ENCODE peak calls at places on chromosomes 6 and 20, in five cellular contexts. One of them, this sample, is unnamed.

GRCh38 chr20:57448764-57449354 is 57.7 kb downstream of the RBM38 start:
- DNase-seq in uterus: no peak
- DNase-seq in NCI-H446 treated with DMSO at 0.1 percent for 48 hours: no peak
- DNase-seq in breast epithelium: no peak
- DNase-seq in stimulated activated CD8-positive, alpha-beta memory T cell treated with anti-CD3 and anti-CD28 coated beads, Interleukin-7, amount 100 ng/mL, for 1 hour: no peak
- DNase-seq in this sample: no peak

GRCh38 chr6:11814819-11815218 is 36.2 kb upstream of the ADTRP start:
- DNase-seq in stimulated activated CD8-positive, alpha-beta memory T cell treated with anti-CD3 and anti-CD28 coated beads, Interleukin-7, amount 100 ng/mL, for 1 hour: no peak
- DNase-seq in uterus: no peak
- DNase-seq in breast epithelium: no peak
- DNase-seq in NCI-H446 treated with DMSO at 0.1 percent for 48 hours: no peak
- DNase-seq in this sample: no peak

GRCh38 chr6:96394727-96395126 is 126.9 kb upstream of the UFL1 start:
- DNase-seq in NCI-H446 treated with DMSO at 0.1 percent for 48 hours: no peak
- DNase-seq in breast epithelium: no peak
- DNase-seq in uterus: no peak
- DNase-seq in stimulated activated CD8-positive, alpha-beta memory T cell treated with anti-CD3 and anti-CD28 coated beads, Interleukin-7, amount 100 ng/mL, for 1 hour: no peak
- DNase-seq in this sample: no peak

GRCh38 chr20:23152902-23153301 is 66.8 kb upstream of the CD93 start:
- DNase-seq in uterus: no peak
- DNase-seq in NCI-H446 treated with DMSO at 0.1 percent for 48 hours: no peak
- DNase-seq in stimulated activated CD8-positive, alpha-beta memory T cell treated with anti-CD3 and anti-CD28 coated beads, Interleukin-7, amount 100 ng/mL, for 1 hour: no peak
- DNase-seq in breast epithelium: no peak
- DNase-seq in this sample: no peak

GRCh38 chr6:3438190-3439167 is 18.4 kb downstream of the SLC22A23 start:
- DNase-seq in uterus: no peak
- DNase-seq in stimulated activated CD8-positive, alpha-beta memory T cell treated with anti-CD3 and anti-CD28 coated beads, Interleukin-7, amount 100 ng/mL, for 1 hour: no peak
- DNase-seq in breast epithelium: no peak
- DNase-seq in NCI-H446 treated with DMSO at 0.1 percent for 48 hours: peak; percentile 18
- DNase-seq in this sample: no peak

GRCh38 chr6:154297711-154298110 is 58.9 kb downstream of the IPCEF1 start:
- DNase-seq in NCI-H446 treated with DMSO at 0.1 percent for 48 hours: no peak
- DNase-seq in stimulated activated CD8-positive, alpha-beta memory T cell treated with anti-CD3 and anti-CD28 coated beads, Interleukin-7, amount 100 ng/mL, for 1 hour: no peak
- DNase-seq in uterus: no peak
- DNase-seq in breast epithelium: no peak
- DNase-seq in this sample: no peak

GRCh38 chr6:116099036-116099435 is 1.6 kb upstream of the NT5DC1 start:
- DNase-seq in stimulated activated CD8-positive, alpha-beta memory T cell treated with anti-CD3 and anti-CD28 coated beads, Interleukin-7, amount 100 ng/mL, for 1 hour: no peak
- DNase-seq in NCI-H446 treated with DMSO at 0.1 percent for 48 hours: no peak
- DNase-seq in uterus: no peak
- DNase-seq in breast epithelium: no peak
- DNase-seq in this sample: no peak

GRCh38 chr6:17928514-17929430 is 58.7 kb downstream of the KIF13A start:
- DNase-seq in stimulated activated CD8-positive, alpha-beta memory T cell treated with anti-CD3 and anti-CD28 coated beads, Interleukin-7, amount 100 ng/mL, for 1 hour: no peak
- DNase-seq in breast epithelium: no peak
- DNase-seq in uterus: no peak
- DNase-seq in NCI-H446 treated with DMSO at 0.1 percent for 48 hours: no peak
- DNase-seq in this sample: no peak

GRCh38 chr6:215335-216034 is 76.8 kb upstream of the DUSP22 start:
- DNase-seq in breast epithelium: no peak
- DNase-seq in stimulated activated CD8-positive, alpha-beta memory T cell treated with anti-CD3 and anti-CD28 coated beads, Interleukin-7, amount 100 ng/mL, for 1 hour: no peak
- DNase-seq in NCI-H446 treated with DMSO at 0.1 percent for 48 hours: no peak
- DNase-seq in uterus: no peak
- DNase-seq in this sample: no peak

GRCh38 chr20:44384423-44385027 is 29.0 kb downstream of the HNF4A start:
- DNase-seq in stimulated activated CD8-positive, alpha-beta memory T cell treated with anti-CD3 and anti-CD28 coated beads, Interleukin-7, amount 100 ng/mL, for 1 hour: peak; percentile 82
- DNase-seq in uterus: peak; percentile 69
- DNase-seq in breast epithelium: peak; percentile 72
- DNase-seq in NCI-H446 treated with DMSO at 0.1 percent for 48 hours: no peak
- DNase-seq in this sample: peak; percentile 87

GRCh38 chr20:6693178-6693807 is 74.2 kb upstream of the BMP2 start:
- DNase-seq in uterus: no peak
- DNase-seq in breast epithelium: no peak
- DNase-seq in stimulated activated CD8-positive, alpha-beta memory T cell treated with anti-CD3 and anti-CD28 coated beads, Interleukin-7, amount 100 ng/mL, for 1 hour: no peak
- DNase-seq in NCI-H446 treated with DMSO at 0.1 percent for 48 hours: no peak
- DNase-seq in this sample: peak; percentile 46

GRCh38 chr6:36289281-36290018 is 19.6 kb downstream of the PNPLA1 start:
- DNase-seq in stimulated activated CD8-positive, alpha-beta memory T cell treated with anti-CD3 and anti-CD28 coated beads, Interleukin-7, amount 100 ng/mL, for 1 hour: no peak
- DNase-seq in NCI-H446 treated with DMSO at 0.1 percent for 48 hours: no peak
- DNase-seq in breast epithelium: no peak
- DNase-seq in uterus: no peak
- DNase-seq in this sample: no peak

GRCh38 chr20:47237715-47238114 is 118.8 kb downstream of the ZMYND8 start:
- DNase-seq in NCI-H446 treated with DMSO at 0.1 percent for 48 hours: no peak
- DNase-seq in stimulated activated CD8-positive, alpha-beta memory T cell treated with anti-CD3 and anti-CD28 coated beads, Interleukin-7, amount 100 ng/mL, for 1 hour: no peak
- DNase-seq in breast epithelium: no peak
- DNase-seq in uterus: no peak
- DNase-seq in this sample: no peak

GRCh38 chr6:163860194-163861081 is 445.9 kb downstream of the QKI start:
- DNase-seq in stimulated activated CD8-positive, alpha-beta memory T cell treated with anti-CD3 and anti-CD28 coated beads, Interleukin-7, amount 100 ng/mL, for 1 hour: no peak
- DNase-seq in breast epithelium: no peak
- DNase-seq in uterus: no peak
- DNase-seq in NCI-H446 treated with DMSO at 0.1 percent for 48 hours: no peak
- DNase-seq in this sample: no peak

GRCh38 chr6:83369692-83370091 is 61.2 kb downstream of the ME1 start:
- DNase-seq in breast epithelium: no peak
- DNase-seq in NCI-H446 treated with DMSO at 0.1 percent for 48 hours: no peak
- DNase-seq in stimulated activated CD8-positive, alpha-beta memory T cell treated with anti-CD3 and anti-CD28 coated beads, Interleukin-7, amount 100 ng/mL, for 1 hour: no peak
- DNase-seq in uterus: no peak
- DNase-seq in this sample: no peak

GRCh38 chr20:61118429-61119224 is 133.4 kb upstream of the CDH4 start:
- DNase-seq in breast epithelium: no peak
- DNase-seq in NCI-H446 treated with DMSO at 0.1 percent for 48 hours: no peak
- DNase-seq in uterus: no peak
- DNase-seq in stimulated activated CD8-positive, alpha-beta memory T cell treated with anti-CD3 and anti-CD28 coated beads, Interleukin-7, amount 100 ng/mL, for 1 hour: no peak
- DNase-seq in this sample: no peak

GRCh38 chr6:30685977-30686907 is at the start of gene PPP1R18:
- DNase-seq in uterus: peak; percentile 87
- DNase-seq in NCI-H446 treated with DMSO at 0.1 percent for 48 hours: no peak
- DNase-seq in stimulated activated CD8-positive, alpha-beta memory T cell treated with anti-CD3 and anti-CD28 coated beads, Interleukin-7, amount 100 ng/mL, for 1 hour: peak; percentile 76
- DNase-seq in breast epithelium: peak; percentile 73
- DNase-seq in this sample: peak; percentile 73

GRCh38 chr20:381581-382290 is 1.2 kb downstream of the TRIB3 start:
- DNase-seq in uterus: peak; percentile 44
- DNase-seq in NCI-H446 treated with DMSO at 0.1 percent for 48 hours: peak; percentile 42
- DNase-seq in breast epithelium: peak; percentile 66
- DNase-seq in stimulated activated CD8-positive, alpha-beta memory T cell treated with anti-CD3 and anti-CD28 coated beads, Interleukin-7, amount 100 ng/mL, for 1 hour: peak; percentile 32
- DNase-seq in this sample: peak; percentile 79

GRCh38 chr6:128500017-128500416 is 20.4 kb downstream of the PTPRK start:
- DNase-seq in NCI-H446 treated with DMSO at 0.1 percent for 48 hours: no peak
- DNase-seq in stimulated activated CD8-positive, alpha-beta memory T cell treated with anti-CD3 and anti-CD28 coated beads, Interleukin-7, amount 100 ng/mL, for 1 hour: no peak
- DNase-seq in uterus: no peak
- DNase-seq in breast epithelium: no peak
- DNase-seq in this sample: no peak

GRCh38 chr6:147872002-147872401 is 363.5 kb downstream of the SAMD5 start:
- DNase-seq in NCI-H446 treated with DMSO at 0.1 percent for 48 hours: no peak
- DNase-seq in breast epithelium: no peak
- DNase-seq in stimulated activated CD8-positive, alpha-beta memory T cell treated with anti-CD3 and anti-CD28 coated beads, Interleukin-7, amount 100 ng/mL, for 1 hour: no peak
- DNase-seq in uterus: no peak
- DNase-seq in this sample: no peak

GRCh38 chr6:149696904-149697303 is 21.0 kb downstream of the LATS1 start:
- DNase-seq in uterus: no peak
- DNase-seq in NCI-H446 treated with DMSO at 0.1 percent for 48 hours: no peak
- DNase-seq in stimulated activated CD8-positive, alpha-beta memory T cell treated with anti-CD3 and anti-CD28 coated beads, Interleukin-7, amount 100 ng/mL, for 1 hour: no peak
- DNase-seq in breast epithelium: no peak
- DNase-seq in this sample: no peak

GRCh38 chr20:49690899-49691620 is 22.6 kb downstream of the B4GALT5 start:
- DNase-seq in breast epithelium: no peak
- DNase-seq in NCI-H446 treated with DMSO at 0.1 percent for 48 hours: peak; percentile 27
- DNase-seq in stimulated activated CD8-positive, alpha-beta memory T cell treated with anti-CD3 and anti-CD28 coated beads, Interleukin-7, amount 100 ng/mL, for 1 hour: no peak
- DNase-seq in uterus: no peak
- DNase-seq in this sample: peak; percentile 77

GRCh38 chr6:52534966-52535390 is 41.9 kb downstream of the TRAM2 start:
- DNase-seq in NCI-H446 treated with DMSO at 0.1 percent for 48 hours: no peak
- DNase-seq in breast epithelium: no peak
- DNase-seq in uterus: no peak
- DNase-seq in stimulated activated CD8-positive, alpha-beta memory T cell treated with anti-CD3 and anti-CD28 coated beads, Interleukin-7, amount 100 ng/mL, for 1 hour: no peak
- DNase-seq in this sample: no peak

GRCh38 chr20:59020938-59021551 is 1.8 kb downstream of the TUBB1 start:
- DNase-seq in uterus: no peak
- DNase-seq in NCI-H446 treated with DMSO at 0.1 percent for 48 hours: no peak
- DNase-seq in breast epithelium: no peak
- DNase-seq in stimulated activated CD8-positive, alpha-beta memory T cell treated with anti-CD3 and anti-CD28 coated beads, Interleukin-7, amount 100 ng/mL, for 1 hour: no peak
- DNase-seq in this sample: no peak

GRCh38 chr6:150395388-150396009 is 26.7 kb downstream of the IYD start:
- DNase-seq in NCI-H446 treated with DMSO at 0.1 percent for 48 hours: no peak
- DNase-seq in breast epithelium: peak; percentile 34
- DNase-seq in uterus: no peak
- DNase-seq in stimulated activated CD8-positive, alpha-beta memory T cell treated with anti-CD3 and anti-CD28 coated beads, Interleukin-7, amount 100 ng/mL, for 1 hour: no peak
- DNase-seq in this sample: no peak

GRCh38 chr20:1225263-1225728 is 548 bp upstream of the RAD21L1 start:
- DNase-seq in uterus: no peak
- DNase-seq in stimulated activated CD8-positive, alpha-beta memory T cell treated with anti-CD3 and anti-CD28 coated beads, Interleukin-7, amount 100 ng/mL, for 1 hour: no peak
- DNase-seq in breast epithelium: peak; percentile 32
- DNase-seq in NCI-H446 treated with DMSO at 0.1 percent for 48 hours: no peak
- DNase-seq in this sample: no peak

GRCh38 chr6:106562001-106562400 is 67.3 kb downstream of the RTN4IP1 start:
- DNase-seq in NCI-H446 treated with DMSO at 0.1 percent for 48 hours: no peak
- DNase-seq in uterus: no peak
- DNase-seq in stimulated activated CD8-positive, alpha-beta memory T cell treated with anti-CD3 and anti-CD28 coated beads, Interleukin-7, amount 100 ng/mL, for 1 hour: no peak
- DNase-seq in breast epithelium: no peak
- DNase-seq in this sample: no peak

GRCh38 chr20:24470031-24470781 is 777 bp downstream of the SYNDIG1 start:
- DNase-seq in breast epithelium: no peak
- DNase-seq in uterus: no peak
- DNase-seq in NCI-H446 treated with DMSO at 0.1 percent for 48 hours: no peak
- DNase-seq in stimulated activated CD8-positive, alpha-beta memory T cell treated with anti-CD3 and anti-CD28 coated beads, Interleukin-7, amount 100 ng/mL, for 1 hour: no peak
- DNase-seq in this sample: no peak

GRCh38 chr20:13839421-13840092 is 54.7 kb downstream of the NDUFAF5 start:
- DNase-seq in stimulated activated CD8-positive, alpha-beta memory T cell treated with anti-CD3 and anti-CD28 coated beads, Interleukin-7, amount 100 ng/mL, for 1 hour: no peak
- DNase-seq in NCI-H446 treated with DMSO at 0.1 percent for 48 hours: no peak
- DNase-seq in breast epithelium: peak; percentile 37
- DNase-seq in uterus: no peak
- DNase-seq in this sample: no peak

GRCh38 chr6:55839080-55839479 is 36.3 kb downstream of the BMP5 start:
- DNase-seq in breast epithelium: no peak
- DNase-seq in uterus: no peak
- DNase-seq in NCI-H446 treated with DMSO at 0.1 percent for 48 hours: no peak
- DNase-seq in stimulated activated CD8-positive, alpha-beta memory T cell treated with anti-CD3 and anti-CD28 coated beads, Interleukin-7, amount 100 ng/mL, for 1 hour: no peak
- DNase-seq in this sample: no peak